ENCODE peak calls at places on chromosomes 3 and 15, in eight cellular contexts. P, T, D, A, M, X, R and O are unnamed samples.

GRCh38 chr3:94423566-94423965 is 360.7 kb downstream of the NSUN3 start:
- DNase-seq in M (no peak), T (no peak), X (no peak), P (no peak), A (no peak), D (no peak), R (no peak), O (no peak)

GRCh38 chr15:72532991-72533601 is 59.0 kb downstream of the ARIH1 start:
- DNase-seq in P (peak), M (peak), R (no peak), T (no peak), X (peak), A (no peak), D (no peak), O (no peak)

GRCh38 chr3:146577662-146578061 is 27.5 kb downstream of the PLSCR5 start:
- DNase-seq in D (no peak), M (peak), P (peak), X (peak), R (peak), A (no peak), T (peak), O (peak)

GRCh38 chr15:57038496-57038895 is 120.1 kb downstream of the TCF12 start:
- DNase-seq in T (no peak), M (no peak), A (no peak), X (no peak), D (no peak), P (no peak), R (no peak), O (no peak)

GRCh38 chr3:115280531-115280930 is 133.4 kb upstream of the ZBTB20 start:
- DNase-seq in P (no peak), D (no peak), T (no peak), A (no peak), R (no peak), M (no peak), X (no peak), O (no peak)

GRCh38 chr3:183554377-183554776 is 1.1 kb downstream of the KLHL6 start:
- DNase-seq in R (no peak), X (no peak), M (no peak), D (no peak), P (peak), T (no peak), A (no peak), O (no peak)

GRCh38 chr3:39809181-39809994 is at the start of gene MYRIP:
- DNase-seq in X (peak), R (peak), P (peak), M (no peak), A (peak), T (peak), D (peak), O (no peak)

GRCh38 chr3:29642393-29643033 is 361.6 kb downstream of the RBMS3 start:
- DNase-seq in X (no peak), M (peak), T (peak), A (no peak), R (peak), D (peak), P (no peak), O (no peak)

GRCh38 chr3:14479591-14479990 is 60.6 kb downstream of the GRIP2 start:
- DNase-seq in M (no peak), A (no peak), D (no peak), X (no peak), T (no peak), P (no peak), R (no peak), O (no peak)

GRCh38 chr3:49841126-49841525 is 15.2 kb downstream of the TRAIP start:
- DNase-seq in T (no peak), X (no peak), D (no peak), M (peak), R (no peak), A (no peak), P (peak), O (no peak)

GRCh38 chr15:77266708-77267387 is 153.1 kb downstream of the PEAK1 start:
- DNase-seq in T (no peak), M (peak), R (no peak), A (no peak), X (no peak), D (no peak), P (no peak), O (no peak)

GRCh38 chr15:87619161-87619960 is 637.2 kb downstream of the NTRK3 start:
- DNase-seq in R (no peak), D (no peak), T (no peak), P (peak), X (no peak), M (peak), A (no peak), O (no peak)

GRCh38 chr3:56787784-56788256 is 13.9 kb downstream of the ARHGEF3 start:
- DNase-seq in A (no peak), R (no peak), X (no peak), M (no peak), P (no peak), D (peak), T (no peak), O (no peak)

GRCh38 chr3:173902866-173903265 is 505.3 kb downstream of the NLGN1 start:
- DNase-seq in D (no peak), X (no peak), R (no peak), M (no peak), T (no peak), P (no peak), A (no peak), O (no peak)

GRCh38 chr3:45029661-45030060 is 3.6 kb downstream of the CLEC3B start:
- DNase-seq in M (no peak), D (no peak), X (no peak), A (no peak), R (no peak), P (no peak), T (no peak), O (no peak)

GRCh38 chr15:101608182-101608581 is 44.0 kb downstream of the TM2D3 start:
- DNase-seq in A (no peak), M (no peak), T (no peak), X (no peak), D (no peak), P (no peak), R (no peak), O (no peak)

GRCh38 chr15:74174216-74174965 is 881 bp downstream of the ISLR start:
- DNase-seq in R (peak), P (no peak), A (peak), M (no peak), X (no peak), D (peak), T (no peak), O (peak)

GRCh38 chr15:82832601-82833209 is 23.3 kb downstream of the WHAMM start:
- DNase-seq in T (no peak), X (no peak), D (no peak), P (no peak), M (peak), R (no peak), A (no peak), O (peak)

GRCh38 chr3:183895774-183896173 is 11.1 kb upstream of the PARL start:
- DNase-seq in A (no peak), X (no peak), D (no peak), P (no peak), T (no peak), M (no peak), R (no peak), O (no peak)

GRCh38 chr3:99396651-99397050 is 241.7 kb upstream of the COL8A1 start:
- DNase-seq in X (no peak), T (no peak), A (no peak), M (no peak), D (no peak), R (no peak), P (no peak), O (no peak)

GRCh38 chr3:170309044-170309443 is 48.5 kb upstream of the SKIL start:
- DNase-seq in A (no peak), R (no peak), D (no peak), X (no peak), T (no peak), M (no peak), P (no peak), O (no peak)

GRCh38 chr3:53109822-53110771 is 20.1 kb downstream of the RFT1 start:
- DNase-seq in D (peak), A (peak), P (peak), R (peak), X (peak), T (peak), M (peak), O (peak)
- TF ChIP-seq EP300 in D (no peak), A (no peak), P (no peak), R (no peak), X (no peak), T (no peak), M (no peak), O (no peak)

GRCh38 chr3:32822609-32823498 is 5.1 kb downstream of the TRIM71 start:
- DNase-seq in A (no peak), T (no peak), X (no peak), D (no peak), M (no peak), R (no peak), P (no peak), O (no peak)

GRCh38 chr3:32819581-32820348 is 2.0 kb downstream of the TRIM71 start:
- DNase-seq in R (no peak), P (no peak), M (no peak), D (peak), X (no peak), T (no peak), A (no peak), O (no peak)

GRCh38 chr3:32820430-32820829 is 2.6 kb downstream of the TRIM71 start:
- DNase-seq in X (no peak), A (no peak), P (no peak), T (no peak), M (no peak), R (no peak), D (no peak), O (no peak)

GRCh38 chr3:32820971-32821685 is 3.3 kb downstream of the TRIM71 start:
- DNase-seq in P (no peak), D (no peak), M (no peak), R (no peak), X (no peak), T (no peak), A (no peak), O (no peak)

DNA sequence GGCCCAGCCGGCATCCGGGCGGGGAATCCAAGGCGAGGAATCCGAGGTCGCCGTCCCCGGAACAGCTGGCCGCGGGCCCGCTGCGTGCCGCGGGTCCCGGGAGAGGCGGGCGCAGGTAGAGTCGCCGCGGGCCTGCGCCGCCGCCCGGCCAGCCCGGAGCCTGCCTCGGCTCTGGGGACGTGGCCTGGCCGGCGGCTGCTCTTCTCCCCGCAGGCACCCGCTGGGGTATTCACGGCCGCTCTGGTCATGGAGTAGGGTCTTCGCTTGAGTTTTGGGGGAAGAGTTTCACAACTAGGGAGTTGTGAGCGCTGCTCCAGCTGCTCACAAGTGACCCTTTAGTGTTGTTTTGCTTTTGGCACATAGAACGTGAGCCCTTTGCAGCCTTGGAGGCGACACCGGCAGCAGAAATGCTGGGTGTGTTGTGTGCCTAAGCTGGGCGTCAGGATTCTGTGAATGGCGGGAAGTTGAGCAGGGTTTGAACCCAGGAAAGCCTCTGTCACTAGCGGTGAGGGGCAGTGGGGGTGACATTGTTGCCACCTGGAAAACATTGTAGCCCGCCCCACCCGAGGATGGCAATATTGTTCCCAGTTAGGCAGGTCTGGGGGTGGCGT is 4.0 kb downstream of the TRIM71 start:
- DNase-seq in M (no peak), P (peak), T (no peak), X (no peak), R (no peak), A (no peak), D (peak), O (no peak)
- H3K4me3 ChIP-seq in M (no peak), P (no peak), T (no peak), X (peak), R (no peak), A (no peak), D (peak), O (no peak)

DNA sequence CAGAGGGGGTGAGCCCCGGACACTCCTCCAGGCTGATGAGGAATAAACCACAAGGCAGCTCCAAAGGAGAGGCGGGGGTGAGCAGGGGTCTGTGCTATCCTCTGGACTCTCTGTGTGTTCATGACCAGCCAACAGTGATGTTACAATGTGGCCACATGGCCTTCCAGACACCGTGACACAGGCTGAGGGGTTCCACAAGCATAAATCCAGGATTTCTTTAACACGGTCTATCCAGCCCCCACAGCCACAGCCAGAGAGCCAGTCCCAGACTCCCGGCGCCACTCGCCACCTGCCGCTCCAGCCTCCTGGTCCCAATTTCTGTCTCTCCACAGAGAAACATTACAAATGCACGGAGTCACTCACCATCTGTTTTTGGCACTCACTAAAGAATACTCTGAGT is 24.4 kb downstream of the XXYLT1 start:
- DNase-seq in X (no peak), A (no peak), M (no peak), P (no peak), D (peak), T (no peak), R (no peak), O (no peak)
- TF ChIP-seq EP300 in X (no peak), A (no peak), M (no peak), P (no peak), D (no peak), T (no peak), R (no peak), O (no peak)

GRCh38 chr15:39781147-39781966 is 1.3 kb downstream of the FSIP1 start:
- DNase-seq in A (no peak), D (no peak), X (no peak), T (no peak), P (no peak), M (no peak), R (no peak), O (no peak)
- H3K4me3 ChIP-seq in A (no peak), D (no peak), X (no peak), T (no peak), P (no peak), M (peak), R (no peak), O (no peak)

DNA sequence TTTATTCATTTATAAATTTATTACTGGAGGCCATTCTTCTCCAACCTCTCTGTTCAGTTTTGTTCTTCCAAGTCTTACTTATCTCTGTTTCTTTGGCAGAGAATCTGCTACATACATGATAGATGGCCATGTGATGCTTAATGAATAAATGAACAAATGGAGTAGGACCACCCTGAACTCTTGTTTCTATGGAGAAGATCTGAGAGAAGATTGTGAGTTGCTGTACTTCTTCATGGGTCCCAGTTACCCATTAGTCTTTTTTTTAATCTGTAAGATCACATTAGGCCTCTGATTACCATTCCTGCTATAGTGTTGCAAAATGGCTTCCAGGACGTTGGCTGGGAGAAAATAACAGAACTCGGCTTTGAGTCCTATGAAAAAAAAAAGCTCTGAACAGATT is 191.9 kb upstream of the SYNPR start:
- DNase-seq in A (no peak), M (no peak), D (no peak), X (no peak), P (no peak), T (no peak), R (no peak), O (no peak)
- TF ChIP-seq EP300 in A (no peak), M (no peak), D (no peak), X (no peak), P (no peak), T (no peak), R (no peak), O (no peak)